ENCODE peak calls at places on chromosomes 12 and 14, in seven cellular contexts. Y is foreskin keratinocyte, E is heart right ventricle, M is OCI-LY7, H is tibial artery, U is body of pancreas, O is hepatocyte. K is an unnamed sample.

GRCh38 chr12:121787063-121787774 is 6.3 kb downstream of the RHOF start:
- DNase-seq in Y (no peak), E (no peak), M (no peak), H (no peak), U (no peak), O (no peak), K (no peak)

GRCh38 chr14:35416108-35416750 is 11.7 kb upstream of the NFKBIA start:
- DNase-seq in Y (no peak), E (no peak), M (no peak), H (no peak), U (no peak), O (no peak), K (no peak)

GRCh38 chr14:24213866-24214652 is 771 bp upstream of the CHMP4A start:
- DNase-seq in Y (no peak), E (no peak), M (no peak), H (no peak), U (no peak), O (no peak), K (no peak)

GRCh38 chr14:68692916-68693771 is 99.7 kb downstream of the ZFP36L1 start:
- DNase-seq in Y (no peak), E (no peak), M (no peak), H (peak), U (no peak), O (no peak), K (no peak)

GRCh38 chr12:54984602-54985376 is at the start of gene TESPA1:
- DNase-seq in Y (no peak), E (peak), M (peak), H (peak), U (peak), O (no peak), K (peak)

GRCh38 chr12:122984612-122985358 is 4.3 kb downstream of the ARL6IP4 start:
- DNase-seq in Y (no peak), E (no peak), M (no peak), H (no peak), U (peak), O (no peak), K (no peak)

GRCh38 chr12:65460076-65460475 is 181.6 kb downstream of the MSRB3 start:
- DNase-seq in Y (no peak), E (no peak), M (no peak), H (no peak), U (peak), O (peak), K (no peak)

GRCh38 chr12:113403435-113404415 is at the start of gene SDS:
- DNase-seq in Y (no peak), E (peak), M (no peak), H (peak), U (peak), O (peak), K (no peak)

GRCh38 chr12:7628401-7628961 is 37.2 kb downstream of the APOBEC1 start:
- DNase-seq in Y (no peak), E (no peak), M (no peak), H (no peak), U (no peak), O (peak), K (no peak)

GRCh38 chr12:120814903-120815429 is 89.2 kb downstream of the SPPL3 start:
- DNase-seq in Y (no peak), E (no peak), M (no peak), H (no peak), U (no peak), O (no peak), K (no peak)

GRCh38 chr12:92070054-92070863 is 75.4 kb downstream of the BTG1 start:
- DNase-seq in Y (no peak), E (no peak), M (no peak), H (no peak), U (peak), O (peak), K (no peak)

GRCh38 chr14:68734231-68734732 is 58.6 kb downstream of the ZFP36L1 start:
- DNase-seq in Y (no peak), E (no peak), M (peak), H (no peak), U (no peak), O (no peak), K (no peak)

GRCh38 chr14:51610766-51611165 is 40.9 kb upstream of the FRMD6 start:
- DNase-seq in Y (no peak), E (no peak), M (no peak), H (no peak), U (no peak), O (no peak), K (no peak)
- H3K27ac ChIP-seq in Y (no peak), E (no peak), M (no peak), H (no peak), U (no peak), O (no peak), K (no peak)

GRCh38 chr14:75672588-75673192 is 11.6 kb downstream of the TTLL5 start:
- DNase-seq in Y (no peak), E (no peak), M (no peak), H (no peak), U (no peak), O (no peak), K (no peak)
- H3K27ac ChIP-seq in Y (no peak), E (no peak), M (no peak), H (no peak), U (no peak), O (no peak), K (no peak)

GRCh38 chr12:125079943-125080645 is 14.9 kb downstream of the AACS start:
- DNase-seq in Y (peak), E (no peak), M (no peak), H (peak), U (no peak), O (peak), K (no peak)
- H3K27ac ChIP-seq in Y (peak), E (peak), M (no peak), H (no peak), U (no peak), O (peak), K (no peak)

GRCh38 chr12:111441107-111441928 is 35.6 kb downstream of the SH2B3 start:
- DNase-seq in Y (no peak), E (no peak), M (no peak), H (peak), U (no peak), O (no peak), K (no peak)

GRCh38 chr12:111438501-111438900 is 32.8 kb downstream of the SH2B3 start:
- DNase-seq in Y (peak), E (no peak), M (peak), H (no peak), U (peak), O (peak), K (no peak)

GRCh38 chr12:111440631-111441030 is 34.9 kb downstream of the SH2B3 start:
- DNase-seq in Y (no peak), E (no peak), M (no peak), H (no peak), U (no peak), O (no peak), K (no peak)

GRCh38 chr12:111439657-111440151 is 34.0 kb downstream of the SH2B3 start:
- DNase-seq in Y (no peak), E (no peak), M (no peak), H (no peak), U (no peak), O (no peak), K (no peak)

DNA sequence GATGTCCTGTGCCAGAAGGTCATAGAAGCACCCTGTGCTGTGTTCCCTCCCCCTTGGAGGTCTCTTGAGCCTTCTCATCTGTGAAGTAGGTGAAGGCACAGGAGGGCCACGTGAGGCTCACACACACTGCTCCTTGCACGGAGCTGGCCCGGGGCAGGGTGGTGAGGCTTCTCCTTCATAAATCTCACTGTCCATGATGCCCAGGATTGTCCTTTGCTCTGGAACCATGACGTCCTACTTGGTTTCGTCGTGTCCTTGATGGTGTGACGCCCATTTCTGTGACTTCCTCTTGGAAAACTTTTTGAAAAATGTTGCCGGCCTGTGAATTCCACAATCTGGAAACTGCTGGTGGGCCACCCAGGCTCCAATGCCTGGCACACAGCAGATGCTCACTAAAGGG is 34.4 kb downstream of the SH2B3 start:
- DNase-seq in Y (no peak), E (no peak), M (no peak), H (no peak), U (no peak), O (no peak), K (no peak)
- H3K27ac ChIP-seq in Y (no peak), E (peak), M (no peak), H (no peak), U (no peak), O (no peak), K (peak)

GRCh38 chr12:52318241-52318990 is 2.8 kb downstream of the KRT83 start:
- DNase-seq in Y (no peak), E (no peak), M (no peak), H (no peak), U (no peak), O (no peak), K (no peak)

GRCh38 chr12:52316290-52316689 is 4.9 kb downstream of the KRT83 start:
- DNase-seq in Y (no peak), E (no peak), M (no peak), H (no peak), U (no peak), O (no peak), K (no peak)

GRCh38 chr12:52319097-52319496 is 2.1 kb downstream of the KRT83 start:
- DNase-seq in Y (no peak), E (no peak), M (peak), H (no peak), U (peak), O (no peak), K (no peak)

GRCh38 chr12:52316701-52317100 is 4.5 kb downstream of the KRT83 start:
- DNase-seq in Y (no peak), E (no peak), M (no peak), H (no peak), U (no peak), O (no peak), K (no peak)

DNA sequence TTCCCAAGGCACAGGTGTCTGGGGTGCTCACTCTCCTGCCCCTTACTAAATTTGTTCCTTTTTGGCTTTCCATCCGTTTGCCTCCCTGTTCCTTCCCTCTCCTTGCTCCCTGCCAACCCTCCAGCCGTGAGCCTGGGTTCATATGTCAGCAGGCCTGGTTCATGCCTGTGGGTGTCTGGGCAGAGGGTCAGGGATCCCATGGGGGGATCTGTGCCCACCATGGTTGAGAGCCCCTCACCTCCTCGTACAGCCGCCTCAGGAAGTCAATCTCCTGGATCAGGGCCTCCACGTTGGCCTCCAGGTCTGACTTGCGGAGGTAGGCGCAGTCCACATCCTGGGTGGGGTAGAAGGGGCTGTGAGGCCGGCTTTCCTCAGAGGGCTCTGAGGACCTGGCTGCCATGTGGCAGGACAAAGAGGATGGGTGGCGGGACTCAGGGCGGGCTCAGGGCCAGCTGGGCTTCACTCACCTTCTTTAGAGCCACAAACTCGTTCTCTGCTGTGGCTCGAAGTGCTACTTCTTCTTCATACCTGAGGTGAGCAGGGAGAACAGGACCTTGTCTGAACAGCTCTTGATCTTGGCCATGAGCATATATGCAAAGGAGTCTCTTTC is 3.6 kb downstream of the KRT83 start:
- DNase-seq in Y (no peak), E (no peak), M (no peak), H (no peak), U (no peak), O (no peak), K (no peak)
- H3K27ac ChIP-seq in Y (no peak), E (no peak), M (no peak), H (no peak), U (no peak), O (no peak), K (no peak)

GRCh38 chr12:124429535-124429934 is 134.6 kb downstream of the RFLNA start:
- DNase-seq in Y (no peak), E (no peak), M (no peak), H (no peak), U (no peak), O (no peak), K (no peak)
- H3K27ac ChIP-seq in Y (no peak), E (no peak), M (no peak), H (no peak), U (no peak), O (peak), K (peak)

GRCh38 chr14:52124791-52125661 is 56.2 kb upstream of the NID2 start:
- DNase-seq in Y (peak), E (peak), M (no peak), H (no peak), U (no peak), O (peak), K (no peak)
- H3K27ac ChIP-seq in Y (peak), E (no peak), M (no peak), H (no peak), U (no peak), O (peak), K (no peak)

GRCh38 chr14:65282909-65283253 is 129.6 kb upstream of the FUT8 start:
- DNase-seq in Y (no peak), E (no peak), M (peak), H (no peak), U (no peak), O (no peak), K (no peak)

GRCh38 chr14:65279958-65280357 is 132.6 kb upstream of the FUT8 start:
- DNase-seq in Y (no peak), E (no peak), M (no peak), H (no peak), U (no peak), O (no peak), K (no peak)

GRCh38 chr14:65279510-65279909 is 133.0 kb upstream of the FUT8 start:
- DNase-seq in Y (no peak), E (no peak), M (no peak), H (no peak), U (no peak), O (no peak), K (no peak)

GRCh38 chr14:65280653-65281052 is 131.9 kb upstream of the FUT8 start:
- DNase-seq in Y (no peak), E (no peak), M (no peak), H (no peak), U (no peak), O (no peak), K (no peak)

GRCh38 chr14:65281991-65282908 is 130.3 kb upstream of the FUT8 start:
- DNase-seq in Y (peak), E (peak), M (peak), H (no peak), U (no peak), O (no peak), K (no peak)
- H3K27ac ChIP-seq in Y (no peak), E (no peak), M (peak), H (no peak), U (no peak), O (peak), K (peak)